ENCODE peak calls at places on chromosomes 5 and 9, in seven cellular contexts. P, D, J, Y, Q, H and A are unnamed samples.

GRCh38 chr9:132923346-132923902 is 21.0 kb downstream of the TSC1 start:
- DNase-seq in J (no peak), Y (no peak), P (no peak), D (no peak), Q (no peak), H (no peak), A (no peak)

GRCh38 chr5:131262953-131263541 is 806 bp upstream of the CDC42SE2 start:
- DNase-seq in Y (no peak), Q (no peak), J (no peak), H (no peak), D (no peak), P (no peak), A (no peak)

GRCh38 chr9:89750117-89750551 is 145.3 kb downstream of the GADD45G start:
- DNase-seq in Q (no peak), J (no peak), D (no peak), Y (no peak), P (no peak), H (no peak), A (no peak)

GRCh38 chr5:143235423-143235822 is 168.1 kb downstream of the NR3C1 start:
- DNase-seq in H (no peak), Q (no peak), Y (no peak), D (no peak), J (peak), P (no peak), A (no peak)

GRCh38 chr5:125232779-125233230 is 486.4 kb upstream of the ZNF608 start:
- DNase-seq in J (no peak), D (no peak), Q (no peak), H (no peak), Y (no peak), P (no peak), A (no peak)

GRCh38 chr5:1151316-1151715 is 39.5 kb upstream of the SLC12A7 start:
- DNase-seq in D (no peak), H (no peak), J (no peak), Y (no peak), Q (no peak), P (no peak), A (no peak)

GRCh38 chr5:179420476-179420875 is 75.2 kb upstream of the ADAMTS2 start:
- DNase-seq in P (no peak), Q (no peak), Y (no peak), D (no peak), J (peak), H (no peak), A (no peak)

GRCh38 chr9:14097666-14098065 is 216.3 kb downstream of the NFIB start:
- DNase-seq in D (no peak), J (no peak), Q (no peak), H (no peak), Y (no peak), P (no peak), A (no peak)

GRCh38 chr5:114700823-114701222 is 339.0 kb downstream of the KCNN2 start:
- DNase-seq in D (no peak), J (no peak), P (no peak), H (no peak), Y (no peak), Q (no peak), A (no peak)

GRCh38 chr9:68914751-68915150 is 99.2 kb downstream of the PRKACG start:
- DNase-seq in D (no peak), J (no peak), Q (no peak), P (no peak), H (no peak), Y (no peak), A (no peak)

GRCh38 chr5:13558408-13558807 is 386.1 kb downstream of the DNAH5 start:
- DNase-seq in J (no peak), D (no peak), Y (no peak), Q (no peak), H (no peak), P (no peak), A (no peak)

GRCh38 chr9:14314929-14315753 is 1.2 kb upstream of the NFIB start:
- DNase-seq in Y (peak), J (peak), D (no peak), Q (peak), H (peak), P (no peak), A (no peak)

GRCh38 chr5:66932446-66932845 is 264.2 kb downstream of the CD180 start:
- DNase-seq in P (no peak), Y (no peak), Q (no peak), H (no peak), J (no peak), D (no peak), A (peak)

GRCh38 chr5:132110195-132110594 is 36.6 kb downstream of the CSF2 start:
- DNase-seq in Y (no peak), D (no peak), P (no peak), J (no peak), Q (no peak), H (no peak), A (no peak)

GRCh38 chr5:57871496-57871895 is 388.9 kb upstream of the ACTBL2 start:
- DNase-seq in J (no peak), Y (no peak), Q (no peak), H (no peak), P (no peak), D (no peak), A (no peak)

GRCh38 chr9:4229252-4229651 is 70.6 kb downstream of the GLIS3 start:
- DNase-seq in D (no peak), Y (no peak), J (no peak), P (no peak), Q (no peak), H (no peak), A (no peak)

GRCh38 chr9:120928015-120928719 is 1.6 kb upstream of the TRAF1 start:
- DNase-seq in H (no peak), J (peak), P (no peak), Y (peak), Q (peak), D (no peak), A (no peak)

GRCh38 chr9:133935328-133936040 is 56.6 kb downstream of the VAV2 start:
- DNase-seq in J (peak), Y (peak), P (no peak), H (peak), Q (peak), D (no peak), A (no peak)

GRCh38 chr5:56625577-56625976 is 189.8 kb upstream of the MAP3K1 start:
- DNase-seq in Q (no peak), Y (no peak), D (no peak), P (no peak), J (no peak), H (no peak), A (no peak)

GRCh38 chr5:75640395-75640794 is 29.1 kb downstream of the ANKDD1B start:
- DNase-seq in Y (no peak), D (no peak), Q (no peak), P (no peak), J (no peak), H (no peak), A (no peak)

GRCh38 chr9:131167146-131167692 is 41.8 kb downstream of the NUP214 start:
- DNase-seq in P (no peak), D (no peak), Q (peak), J (no peak), H (no peak), Y (no peak), A (no peak)

GRCh38 chr5:126477681-126478117 is 54.5 kb downstream of the GRAMD2B start:
- DNase-seq in Q (no peak), J (no peak), H (no peak), Y (no peak), D (no peak), P (no peak), A (no peak)

GRCh38 chr9:16154570-16155078 is 601.8 kb downstream of the CCDC171 start:
- DNase-seq in H (no peak), Y (peak), P (peak), D (no peak), Q (peak), J (no peak), A (no peak)

GRCh38 chr5:191036-191948 is at the start of gene LRRC14B:
- DNase-seq in D (no peak), H (peak), P (peak), J (peak), Q (peak), Y (peak), A (no peak)

GRCh38 chr9:93567271-93567959 is 9.0 kb upstream of the PHF2 start:
- DNase-seq in H (no peak), P (no peak), D (no peak), Y (no peak), Q (no peak), J (peak), A (no peak)

GRCh38 chr9:99505915-99506314 is 283.8 kb downstream of the SEC61B start:
- DNase-seq in P (no peak), Q (no peak), H (no peak), Y (no peak), J (no peak), D (no peak), A (no peak)

GRCh38 chr5:139186752-139187326 is 11.3 kb downstream of the SIL1 start:
- DNase-seq in D (no peak), J (no peak), H (no peak), Q (no peak), Y (peak), P (no peak), A (no peak)
- TF ChIP-seq POLR2AphosphoS5 in D (no peak), J (no peak), H (no peak), Q (no peak), Y (peak), P (no peak), A (no peak)

GRCh38 chr5:140344683-140345423 is 1.6 kb downstream of the HBEGF start:
- DNase-seq in D (no peak), Q (peak), Y (peak), P (no peak), J (no peak), H (no peak), A (no peak)

GRCh38 chr5:140342896-140343295 is 3.5 kb downstream of the HBEGF start:
- DNase-seq in D (no peak), H (no peak), Y (no peak), Q (no peak), J (peak), P (no peak), A (no peak)

GRCh38 chr5:140340605-140341004 is 5.8 kb downstream of the HBEGF start:
- DNase-seq in Q (no peak), J (no peak), P (no peak), D (no peak), H (no peak), Y (no peak), A (no peak)

GRCh38 chr5:140341591-140341990 is 4.8 kb downstream of the HBEGF start:
- DNase-seq in H (no peak), J (peak), D (no peak), Q (no peak), P (no peak), Y (no peak), A (no peak)

DNA sequence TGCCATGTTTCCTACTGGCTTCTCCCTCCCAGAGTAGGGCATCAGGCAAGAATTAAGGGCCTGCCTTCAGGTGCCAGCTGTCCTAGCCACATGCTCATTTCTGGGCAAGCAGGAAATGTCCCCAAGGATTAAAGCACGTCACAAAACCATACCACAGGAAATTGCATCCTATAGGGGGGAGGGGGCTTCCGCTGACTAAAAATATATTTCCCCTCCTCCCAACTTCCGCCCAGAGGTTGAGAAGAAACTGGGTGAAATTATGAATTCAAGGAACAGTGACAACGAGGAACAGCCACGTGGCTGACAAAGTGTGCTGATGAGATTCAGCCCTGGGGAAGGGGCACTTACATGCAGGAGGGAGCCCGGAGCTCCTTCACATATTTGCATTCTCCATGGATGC is 4.1 kb downstream of the HBEGF start:
- DNase-seq in H (no peak), Y (no peak), Q (no peak), P (no peak), J (peak), D (no peak), A (no peak)
- TF ChIP-seq POLR2AphosphoS5 in H (peak), Y (no peak), Q (peak), P (no peak), J (peak), D (no peak), A (no peak)

GRCh38 chr5:136020383-136021015 is 8.3 kb upstream of the TGFBI start:
- DNase-seq in Y (peak), J (peak), D (no peak), P (no peak), H (no peak), Q (no peak), A (no peak)

GRCh38 chr5:136020001-136020382 is 8.8 kb upstream of the TGFBI start:
- DNase-seq in D (no peak), P (no peak), Q (no peak), J (peak), Y (no peak), H (no peak), A (no peak)

GRCh38 chr5:136021016-136021405 is 7.8 kb upstream of the TGFBI start:
- DNase-seq in D (no peak), Q (no peak), H (no peak), J (peak), Y (no peak), P (no peak), A (no peak)

GRCh38 chr5:136016945-136017530 is 11.8 kb upstream of the TGFBI start:
- DNase-seq in J (peak), P (no peak), D (no peak), Q (no peak), H (no peak), Y (no peak), A (no peak)

DNA sequence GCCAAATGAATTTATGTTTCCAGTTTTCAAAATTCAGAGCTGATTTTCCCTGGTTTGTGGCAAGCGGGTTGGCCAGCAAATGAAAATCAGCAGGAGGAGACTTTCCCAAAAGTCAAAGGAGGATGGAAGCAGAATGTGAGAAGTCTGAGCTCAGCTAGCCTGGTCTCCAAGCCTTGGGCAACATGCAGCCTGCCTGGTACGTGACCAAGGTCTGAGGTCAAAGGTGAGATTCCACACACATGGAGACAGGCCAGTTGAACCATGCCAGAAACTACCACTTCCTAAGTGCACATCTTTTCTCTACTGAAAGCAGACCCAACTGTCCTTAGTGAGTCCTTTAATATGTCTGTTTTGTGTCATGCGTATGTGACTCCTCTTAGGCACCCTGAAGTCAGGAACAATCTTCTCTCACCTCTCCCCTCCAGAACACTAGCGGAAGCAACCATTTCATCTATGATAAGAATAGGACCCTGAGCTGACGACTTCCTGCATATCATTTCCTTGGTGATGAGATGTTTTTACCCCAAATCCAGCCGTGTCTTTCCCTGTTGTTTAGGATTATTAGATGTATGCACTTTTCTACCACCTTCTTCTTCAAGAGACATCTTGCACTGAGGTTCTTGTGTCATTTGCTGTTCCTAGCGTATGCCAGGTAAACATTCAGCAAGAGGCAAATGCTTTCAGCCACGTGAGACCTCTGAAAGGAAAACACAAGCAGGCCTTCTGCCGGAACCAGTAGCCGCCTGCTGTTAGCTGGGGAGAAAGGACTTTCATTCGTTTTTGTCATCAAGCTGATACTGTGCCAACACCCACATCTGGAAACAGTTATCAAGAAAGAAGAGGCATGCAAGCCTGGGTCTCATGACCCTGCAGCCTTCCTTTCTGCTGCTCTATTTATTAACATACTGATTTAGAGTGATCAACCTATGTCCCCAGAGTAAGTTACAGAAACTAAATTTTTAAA is 9.7 kb upstream of the TGFBI start:
- DNase-seq in Y (peak), J (peak), H (no peak), D (no peak), P (no peak), Q (no peak), A (peak)
- TF ChIP-seq POLR2AphosphoS5 in Y (peak), J (peak), H (peak), D (no peak), P (no peak), Q (peak), A (no peak)

GRCh38 chr5:119682372-119682771 is 53.0 kb downstream of the FAM170A start:
- DNase-seq in D (no peak), P (no peak), Y (no peak), Q (no peak), J (no peak), H (no peak), A (no peak)
- TF ChIP-seq POLR2AphosphoS5 in D (no peak), P (no peak), Y (no peak), Q (no peak), J (no peak), H (no peak), A (no peak)

GRCh38 chr5:172769598-172770373 is 1.2 kb downstream of the DUSP1 start:
- DNase-seq in D (no peak), Y (peak), Q (no peak), H (no peak), P (no peak), J (peak), A (no peak)
- TF ChIP-seq POLR2AphosphoS5 in D (peak), Y (peak), Q (peak), H (peak), P (no peak), J (peak), A (peak)

GRCh38 chr5:76757049-76757448 is 41.1 kb downstream of the F2R start:
- DNase-seq in Y (no peak), J (no peak), H (no peak), D (no peak), Q (no peak), P (no peak), A (no peak)

GRCh38 chr5:76754765-76755164 is 38.8 kb downstream of the F2R start:
- DNase-seq in Y (no peak), Q (no peak), J (no peak), P (no peak), H (no peak), D (no peak), A (no peak)

GRCh38 chr5:76751291-76751690 is 35.4 kb downstream of the F2R start:
- DNase-seq in J (no peak), Q (no peak), P (no peak), D (no peak), Y (no peak), H (no peak), A (no peak)

DNA sequence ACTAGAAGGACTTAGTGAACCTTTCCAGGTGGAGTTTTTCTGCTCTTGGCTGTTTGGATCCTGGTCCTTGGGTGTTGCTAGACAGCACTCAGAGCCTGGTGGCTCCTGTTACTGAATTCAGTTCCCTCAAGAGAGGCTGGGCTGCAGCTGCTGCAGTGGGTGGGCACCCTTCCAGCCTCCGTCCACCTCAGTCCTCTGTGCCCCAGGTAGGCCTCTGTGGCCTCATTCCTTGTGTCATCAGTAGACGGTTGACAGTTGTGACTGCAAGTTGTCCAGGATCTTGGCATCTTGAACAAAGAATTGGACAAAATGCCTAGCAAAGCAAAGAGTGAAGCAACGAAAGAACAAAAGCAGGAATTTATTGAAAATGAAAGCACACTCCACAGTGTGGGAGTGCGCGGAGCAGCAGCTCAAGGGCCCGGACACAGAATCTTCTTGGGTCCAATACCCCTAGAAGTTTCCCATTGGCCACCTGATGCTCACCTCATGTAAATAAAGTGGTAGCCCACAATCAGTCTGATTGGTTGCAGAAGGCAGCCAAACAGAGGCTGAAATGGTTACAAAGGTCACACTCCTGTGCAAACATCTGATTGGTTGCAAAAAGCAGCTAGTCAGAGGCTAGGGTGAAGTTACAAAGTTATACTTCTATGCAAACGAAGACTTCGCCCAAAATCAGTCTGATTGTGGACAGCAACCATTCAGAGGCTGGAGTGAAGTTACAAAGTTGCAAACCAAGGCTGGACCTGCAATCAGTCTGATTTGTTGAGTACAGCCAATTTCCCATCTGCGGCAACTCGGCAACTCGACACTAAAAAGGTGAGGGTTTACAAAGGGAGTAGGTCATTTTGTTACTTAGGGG is 40.1 kb downstream of the F2R start:
- DNase-seq in Q (no peak), P (no peak), Y (no peak), J (no peak), H (no peak), D (no peak), A (no peak)
- TF ChIP-seq POLR2AphosphoS5 in Q (no peak), P (no peak), Y (no peak), J (no peak), H (no peak), D (no peak), A (no peak)